ENCODE peak calls at places on chromosomes 12 and 14, in nine cellular contexts. One of them, this sample, is unnamed.

GRCh38 chr14:74324945-74325361 is 22.2 kb upstream of the ABCD4 start:
- DNase-seq in AG09319: no peak
- DNase-seq in HEK293T: peak
- DNase-seq in non-pigmented ciliary epithelial cell: no peak
- DNase-seq in NCI-H1694: peak
- DNase-seq in ELR: peak
- DNase-seq in T-helper 1 cell: no peak
- DNase-seq in NCI-H1092 treated with DMSO at 0.1 percent for 48 hours: no peak
- DNase-seq in progenitor cell of endocrine pancreas: no peak
- DNase-seq in this sample: peak

GRCh38 chr14:93036652-93037341 is 78.9 kb downstream of the ITPK1 start:
- DNase-seq in AG09319: no peak
- DNase-seq in HEK293T: no peak
- DNase-seq in non-pigmented ciliary epithelial cell: no peak
- DNase-seq in NCI-H1694: no peak
- DNase-seq in ELR: no peak
- DNase-seq in T-helper 1 cell: no peak
- DNase-seq in NCI-H1092 treated with DMSO at 0.1 percent for 48 hours: no peak
- DNase-seq in progenitor cell of endocrine pancreas: no peak
- DNase-seq in this sample: no peak

GRCh38 chr12:52522346-52523011 is 2.3 kb upstream of the KRT5 start:
- DNase-seq in AG09319: no peak
- DNase-seq in HEK293T: no peak
- DNase-seq in non-pigmented ciliary epithelial cell: no peak
- DNase-seq in NCI-H1694: no peak
- DNase-seq in ELR: peak
- DNase-seq in T-helper 1 cell: no peak
- DNase-seq in NCI-H1092 treated with DMSO at 0.1 percent for 48 hours: no peak
- DNase-seq in progenitor cell of endocrine pancreas: peak
- DNase-seq in this sample: no peak

GRCh38 chr12:53289891-53290290 is 5.5 kb upstream of the PFDN5 start:
- DNase-seq in AG09319: no peak
- DNase-seq in HEK293T: no peak
- DNase-seq in non-pigmented ciliary epithelial cell: no peak
- DNase-seq in NCI-H1694: no peak
- DNase-seq in ELR: peak
- DNase-seq in T-helper 1 cell: no peak
- DNase-seq in NCI-H1092 treated with DMSO at 0.1 percent for 48 hours: no peak
- DNase-seq in progenitor cell of endocrine pancreas: no peak
- DNase-seq in this sample: no peak

GRCh38 chr12:64968989-64969819 is 144.8 kb downstream of the TBC1D30 start:
- DNase-seq in AG09319: no peak
- DNase-seq in HEK293T: no peak
- DNase-seq in non-pigmented ciliary epithelial cell: peak
- DNase-seq in NCI-H1694: no peak
- DNase-seq in ELR: peak
- DNase-seq in T-helper 1 cell: no peak
- DNase-seq in NCI-H1092 treated with DMSO at 0.1 percent for 48 hours: no peak
- DNase-seq in progenitor cell of endocrine pancreas: no peak
- DNase-seq in this sample: no peak

GRCh38 chr14:64682173-64682710 is 22.0 kb upstream of the PLEKHG3 start:
- DNase-seq in AG09319: peak
- DNase-seq in HEK293T: no peak
- DNase-seq in non-pigmented ciliary epithelial cell: no peak
- DNase-seq in NCI-H1694: no peak
- DNase-seq in ELR: no peak
- DNase-seq in T-helper 1 cell: no peak
- DNase-seq in NCI-H1092 treated with DMSO at 0.1 percent for 48 hours: no peak
- DNase-seq in progenitor cell of endocrine pancreas: no peak
- DNase-seq in this sample: no peak

GRCh38 chr12:132489078-132489601 is 811 bp upstream of the FBRSL1 start:
- DNase-seq in AG09319: no peak
- DNase-seq in HEK293T: no peak
- DNase-seq in non-pigmented ciliary epithelial cell: no peak
- DNase-seq in NCI-H1694: no peak
- DNase-seq in ELR: peak
- DNase-seq in T-helper 1 cell: peak
- DNase-seq in NCI-H1092 treated with DMSO at 0.1 percent for 48 hours: no peak
- DNase-seq in progenitor cell of endocrine pancreas: no peak
- DNase-seq in this sample: no peak

GRCh38 chr14:72826039-72826438 is 67.9 kb downstream of the DPF3 start:
- DNase-seq in AG09319: no peak
- DNase-seq in HEK293T: no peak
- DNase-seq in non-pigmented ciliary epithelial cell: no peak
- DNase-seq in NCI-H1694: no peak
- DNase-seq in ELR: no peak
- DNase-seq in T-helper 1 cell: no peak
- DNase-seq in NCI-H1092 treated with DMSO at 0.1 percent for 48 hours: no peak
- DNase-seq in progenitor cell of endocrine pancreas: no peak
- DNase-seq in this sample: no peak

GRCh38 chr12:107337354-107338095 is 244.2 kb upstream of the CRY1 start:
- DNase-seq in AG09319: no peak
- DNase-seq in HEK293T: no peak
- DNase-seq in non-pigmented ciliary epithelial cell: no peak
- DNase-seq in NCI-H1694: no peak
- DNase-seq in ELR: peak
- DNase-seq in T-helper 1 cell: no peak
- DNase-seq in NCI-H1092 treated with DMSO at 0.1 percent for 48 hours: no peak
- DNase-seq in progenitor cell of endocrine pancreas: no peak
- DNase-seq in this sample: no peak

GRCh38 chr12:32120419-32120818 is 13.8 kb downstream of the BICD1 start:
- DNase-seq in AG09319: no peak
- DNase-seq in HEK293T: no peak
- DNase-seq in non-pigmented ciliary epithelial cell: no peak
- DNase-seq in NCI-H1694: no peak
- DNase-seq in ELR: no peak
- DNase-seq in T-helper 1 cell: no peak
- DNase-seq in NCI-H1092 treated with DMSO at 0.1 percent for 48 hours: no peak
- DNase-seq in progenitor cell of endocrine pancreas: no peak
- DNase-seq in this sample: peak

GRCh38 chr12:129162805-129163204 is 309.5 kb downstream of the GLT1D1 start:
- DNase-seq in AG09319: no peak
- DNase-seq in HEK293T: no peak
- DNase-seq in non-pigmented ciliary epithelial cell: no peak
- DNase-seq in NCI-H1694: no peak
- DNase-seq in ELR: no peak
- DNase-seq in T-helper 1 cell: no peak
- DNase-seq in NCI-H1092 treated with DMSO at 0.1 percent for 48 hours: no peak
- DNase-seq in progenitor cell of endocrine pancreas: no peak
- DNase-seq in this sample: no peak

GRCh38 chr14:74474376-74474775 is 18.7 kb downstream of the NPC2 start:
- DNase-seq in AG09319: no peak
- DNase-seq in HEK293T: no peak
- DNase-seq in non-pigmented ciliary epithelial cell: no peak
- DNase-seq in NCI-H1694: no peak
- DNase-seq in ELR: no peak
- DNase-seq in T-helper 1 cell: no peak
- DNase-seq in NCI-H1092 treated with DMSO at 0.1 percent for 48 hours: no peak
- DNase-seq in progenitor cell of endocrine pancreas: no peak
- DNase-seq in this sample: no peak

GRCh38 chr12:113569841-113570240 is 98.2 kb upstream of the LHX5 start:
- DNase-seq in AG09319: no peak
- DNase-seq in HEK293T: no peak
- DNase-seq in non-pigmented ciliary epithelial cell: no peak
- DNase-seq in NCI-H1694: no peak
- DNase-seq in ELR: no peak
- DNase-seq in T-helper 1 cell: no peak
- DNase-seq in NCI-H1092 treated with DMSO at 0.1 percent for 48 hours: no peak
- DNase-seq in progenitor cell of endocrine pancreas: no peak
- DNase-seq in this sample: no peak

GRCh38 chr12:23340351-23340750 is 609.1 kb downstream of the SOX5 start:
- DNase-seq in AG09319: no peak
- DNase-seq in HEK293T: no peak
- DNase-seq in non-pigmented ciliary epithelial cell: no peak
- DNase-seq in NCI-H1694: no peak
- DNase-seq in ELR: no peak
- DNase-seq in T-helper 1 cell: no peak
- DNase-seq in NCI-H1092 treated with DMSO at 0.1 percent for 48 hours: no peak
- DNase-seq in progenitor cell of endocrine pancreas: no peak
- DNase-seq in this sample: no peak

GRCh38 chr14:59265808-59266207 is 77.3 kb downstream of the DAAM1 start:
- DNase-seq in AG09319: no peak
- DNase-seq in HEK293T: no peak
- DNase-seq in non-pigmented ciliary epithelial cell: no peak
- DNase-seq in NCI-H1694: no peak
- DNase-seq in ELR: peak
- DNase-seq in T-helper 1 cell: no peak
- DNase-seq in NCI-H1092 treated with DMSO at 0.1 percent for 48 hours: no peak
- DNase-seq in progenitor cell of endocrine pancreas: no peak
- DNase-seq in this sample: no peak

GRCh38 chr12:65334534-65334933 is 56.1 kb downstream of the MSRB3 start:
- DNase-seq in AG09319: no peak
- DNase-seq in HEK293T: no peak
- DNase-seq in non-pigmented ciliary epithelial cell: no peak
- DNase-seq in NCI-H1694: no peak
- DNase-seq in ELR: no peak
- DNase-seq in T-helper 1 cell: no peak
- DNase-seq in NCI-H1092 treated with DMSO at 0.1 percent for 48 hours: no peak
- DNase-seq in progenitor cell of endocrine pancreas: no peak
- DNase-seq in this sample: no peak

GRCh38 chr14:71773900-71774481 is 158.2 kb upstream of the RGS6 start:
- DNase-seq in AG09319: no peak
- DNase-seq in HEK293T: no peak
- DNase-seq in non-pigmented ciliary epithelial cell: no peak
- DNase-seq in NCI-H1694: no peak
- DNase-seq in ELR: no peak
- DNase-seq in T-helper 1 cell: no peak
- DNase-seq in NCI-H1092 treated with DMSO at 0.1 percent for 48 hours: no peak
- DNase-seq in progenitor cell of endocrine pancreas: no peak
- DNase-seq in this sample: no peak

GRCh38 chr12:130501821-130502220 is 164.1 kb downstream of the PIWIL1 start:
- DNase-seq in AG09319: no peak
- DNase-seq in HEK293T: no peak
- DNase-seq in non-pigmented ciliary epithelial cell: no peak
- DNase-seq in NCI-H1694: no peak
- DNase-seq in ELR: no peak
- DNase-seq in T-helper 1 cell: no peak
- DNase-seq in NCI-H1092 treated with DMSO at 0.1 percent for 48 hours: no peak
- DNase-seq in progenitor cell of endocrine pancreas: no peak
- DNase-seq in this sample: no peak

GRCh38 chr14:50542941-50543418 is 10.6 kb upstream of the MAP4K5 start:
- DNase-seq in AG09319: no peak
- DNase-seq in HEK293T: peak
- DNase-seq in non-pigmented ciliary epithelial cell: no peak
- DNase-seq in NCI-H1694: peak
- DNase-seq in ELR: peak
- DNase-seq in T-helper 1 cell: no peak
- DNase-seq in NCI-H1092 treated with DMSO at 0.1 percent for 48 hours: peak
- DNase-seq in progenitor cell of endocrine pancreas: no peak
- DNase-seq in this sample: peak

GRCh38 chr12:80690513-80690912 is 16.9 kb upstream of the MYF6 start:
- DNase-seq in AG09319: no peak
- DNase-seq in HEK293T: no peak
- DNase-seq in non-pigmented ciliary epithelial cell: no peak
- DNase-seq in NCI-H1694: no peak
- DNase-seq in ELR: no peak
- DNase-seq in T-helper 1 cell: no peak
- DNase-seq in NCI-H1092 treated with DMSO at 0.1 percent for 48 hours: no peak
- DNase-seq in progenitor cell of endocrine pancreas: no peak
- DNase-seq in this sample: no peak

GRCh38 chr14:61281186-61281676 is at the start of gene TMEM30B:
- DNase-seq in AG09319: no peak
- DNase-seq in HEK293T: no peak
- DNase-seq in non-pigmented ciliary epithelial cell: no peak
- DNase-seq in NCI-H1694: no peak
- DNase-seq in ELR: no peak
- DNase-seq in T-helper 1 cell: no peak
- DNase-seq in NCI-H1092 treated with DMSO at 0.1 percent for 48 hours: peak
- DNase-seq in progenitor cell of endocrine pancreas: peak
- DNase-seq in this sample: no peak

GRCh38 chr14:20657216-20658211 is 16.0 kb upstream of the OR6S1 start:
- DNase-seq in AG09319: no peak
- DNase-seq in HEK293T: peak
- DNase-seq in non-pigmented ciliary epithelial cell: no peak
- DNase-seq in NCI-H1694: peak
- DNase-seq in ELR: peak
- DNase-seq in T-helper 1 cell: no peak
- DNase-seq in NCI-H1092 treated with DMSO at 0.1 percent for 48 hours: no peak
- DNase-seq in progenitor cell of endocrine pancreas: no peak
- DNase-seq in this sample: peak

GRCh38 chr14:77622562-77622961 is 6.1 kb upstream of the SPTLC2 start:
- DNase-seq in AG09319: no peak
- DNase-seq in HEK293T: no peak
- DNase-seq in non-pigmented ciliary epithelial cell: no peak
- DNase-seq in NCI-H1694: no peak
- DNase-seq in ELR: no peak
- DNase-seq in T-helper 1 cell: no peak
- DNase-seq in NCI-H1092 treated with DMSO at 0.1 percent for 48 hours: no peak
- DNase-seq in progenitor cell of endocrine pancreas: no peak
- DNase-seq in this sample: no peak

GRCh38 chr14:94382099-94382498 is 6.3 kb downstream of the SERPINA1 start:
- DNase-seq in AG09319: no peak
- DNase-seq in HEK293T: no peak
- DNase-seq in non-pigmented ciliary epithelial cell: no peak
- DNase-seq in NCI-H1694: no peak
- DNase-seq in ELR: no peak
- DNase-seq in T-helper 1 cell: no peak
- DNase-seq in NCI-H1092 treated with DMSO at 0.1 percent for 48 hours: no peak
- DNase-seq in progenitor cell of endocrine pancreas: no peak
- DNase-seq in this sample: no peak